ENCODE peak calls at places on chromosomes 5 and 9, in five cellular contexts. J is nephron progenitor cell; Q is brain microvascular endothelial cell; Y is EH; U is stimulated activated CD8-positive, alpha-beta memory T cell treated with anti-CD3 and anti-CD28 coated beads, Interleukin-15, amount 100 ng/mL, for 24 hours. T is an unnamed sample.

GRCh38 chr9:118595719-118596305 is 773.4 kb downstream of the BRINP1 start:
- DNase-seq in J (peak; percentile 34), Q (peak; percentile 51), Y (peak; percentile 63), U (no peak), T (no peak)

GRCh38 chr5:80034962-80035821 is at the start of gene THBS4:
- DNase-seq in J (peak; percentile 69), Q (no peak), Y (no peak), U (no peak), T (no peak)

GRCh38 chr9:90095682-90096081 is 490.9 kb downstream of the GADD45G start:
- DNase-seq in J (peak; percentile 44), Q (no peak), Y (no peak), U (no peak), T (no peak)

GRCh38 chr5:176152191-176152932 is 85.9 kb upstream of the SIMC1 start:
- DNase-seq in J (peak; percentile 43), Q (no peak), Y (no peak), U (no peak), T (no peak)

GRCh38 chr5:176537608-176538504 is 654 bp upstream of the RNF44 start:
- DNase-seq in J (peak; percentile 94), Q (peak; percentile 100), Y (peak; percentile 100), U (peak; percentile 85), T (peak; percentile 98)

GRCh38 chr9:16501098-16501663 is 369.3 kb downstream of the BNC2 start:
- DNase-seq in J (no peak), Q (no peak), Y (peak; percentile 84), U (no peak), T (no peak)

GRCh38 chr9:135079018-135079417 is 8.4 kb upstream of the OLFM1 start:
- DNase-seq in J (no peak), Q (no peak), Y (no peak), U (no peak), T (no peak)

GRCh38 chr9:128097156-128098016 is 29.4 kb downstream of the SLC25A25 start:
- DNase-seq in J (no peak), Q (no peak), Y (no peak), U (no peak), T (no peak)

GRCh38 chr5:97838214-97838613 is 655.2 kb upstream of the RIOK2 start:
- DNase-seq in J (no peak), Q (peak; percentile 66), Y (peak; percentile 96), U (no peak), T (no peak)

GRCh38 chr5:158874343-158874742 is 225.4 kb downstream of the EBF1 start:
- DNase-seq in J (no peak), Q (no peak), Y (no peak), U (no peak), T (no peak)

T was measured in GF-D8.